ENCODE peak calls at places on chromosome 19, in five cellular contexts. N is testis, G is kidney, Y is esophagus squamous epithelium, J is right cardiac atrium. C is an unnamed sample.

GRCh38 chr19:1668339-1669123 is 16.1 kb upstream of the TCF3 start:
- DNase-seq in N (no peak), Y (no peak), G (peak; percentile 68), J (no peak), C (no peak)

GRCh38 chr19:48444129-48444932 is 1.5 kb upstream of the GRWD1 start:
- DNase-seq in Y (no peak), N (no peak), G (no peak), J (peak; percentile 63), C (no peak)

GRCh38 chr19:40461669-40462221 is 3.8 kb downstream of the BLVRB start:
- DNase-seq in G (no peak), Y (no peak), N (peak; percentile 26), J (peak; percentile 82), C (peak; percentile 72)

GRCh38 chr19:17721821-17722220 is 2.5 kb downstream of the MAP1S start:
- DNase-seq in N (no peak), J (peak; percentile 80), G (no peak), Y (no peak), C (peak; percentile 72)

GRCh38 chr19:9941236-9941635 is 4.9 kb upstream of the OLFM2 start:
- DNase-seq in J (no peak), G (no peak), N (no peak), Y (no peak), C (no peak)

GRCh38 chr19:47022541-47023447 is 3.2 kb downstream of the NPAS1 start:
- DNase-seq in J (no peak), Y (no peak), N (no peak), G (no peak), C (no peak)

GRCh38 chr19:54341295-54341694 is 2.3 kb upstream of the LILRA4 start:
- DNase-seq in N (no peak), J (no peak), Y (no peak), G (peak; percentile 32), C (no peak)

GRCh38 chr19:15529774-15530372 is 21.5 kb downstream of the CYP4F22 start:
- DNase-seq in G (no peak), J (no peak), Y (no peak), N (no peak), C (no peak)

GRCh38 chr19:40756502-40757110 is 5.6 kb downstream of the SNRPA start:
- DNase-seq in J (peak; percentile 13), N (no peak), G (no peak), Y (no peak), C (no peak)

GRCh38 chr19:45005787-45006186 is 4.5 kb downstream of the RELB start:
- DNase-seq in Y (no peak), J (no peak), N (no peak), G (no peak), C (no peak)

GRCh38 chr19:53980553-53981407 is 10.7 kb upstream of the CACNG6 start:
- DNase-seq in Y (no peak), G (no peak), N (peak; percentile 40), J (no peak), C (no peak)

GRCh38 chr19:18596752-18597157 is 8.2 kb downstream of the REX1BD start:
- DNase-seq in J (peak; percentile 80), N (peak; percentile 55), Y (no peak), G (peak; percentile 85), C (no peak)

GRCh38 chr19:20513179-20513934 is 52.2 kb downstream of the ZNF737 start:
- DNase-seq in J (no peak), G (no peak), Y (no peak), N (no peak), C (no peak)

GRCh38 chr19:57302020-57302465 is 18.2 kb upstream of the ZNF543 start:
- DNase-seq in Y (no peak), N (no peak), J (no peak), G (no peak), C (peak; percentile 67)

GRCh38 chr19:19546751-19547162 is 8.7 kb downstream of the CILP2 start:
- DNase-seq in G (peak; percentile 66), N (no peak), J (peak; percentile 56), Y (no peak), C (no peak)

GRCh38 chr19:41335467-41335866 is 18.3 kb downstream of the TGFB1 start:
- DNase-seq in G (no peak), J (no peak), Y (no peak), N (no peak), C (no peak)

GRCh38 chr19:44758596-44758995 is 10.1 kb downstream of the BCL3 start:
- DNase-seq in N (no peak), Y (no peak), J (peak; percentile 77), G (peak; percentile 88), C (no peak)

GRCh38 chr19:42279148-42279901 is 10.3 kb downstream of the CIC start:
- DNase-seq in N (no peak), Y (no peak), J (peak; percentile 21), G (no peak), C (no peak)

GRCh38 chr19:54331626-54332025 is 7.3 kb downstream of the LILRA4 start:
- DNase-seq in J (no peak), G (peak; percentile 49), Y (no peak), N (no peak), C (no peak)

GRCh38 chr19:24062222-24062621 is 24.8 kb upstream of the ZNF254 start:
- DNase-seq in Y (no peak), N (no peak), G (no peak), J (no peak), C (no peak)

GRCh38 chr19:16444273-16444597 is 27.5 kb downstream of the EPS15L1 start:
- DNase-seq in Y (no peak), G (no peak), N (no peak), J (peak; percentile 16), C (no peak)

GRCh38 chr19:10565028-10565566 is 713 bp downstream of the KRI1 start:
- DNase-seq in G (peak; percentile 81), J (peak; percentile 77), Y (no peak), N (no peak), C (no peak)

GRCh38 chr19:2235396-2236284 is 489 bp downstream of the PLEKHJ1 start:
- DNase-seq in G (peak; percentile 89), Y (no peak), J (peak; percentile 73), N (peak; percentile 67), C (no peak)

GRCh38 chr19:31383553-31383952 is 34.3 kb upstream of the TSHZ3 start:
- DNase-seq in J (no peak), G (no peak), N (no peak), Y (no peak), C (no peak)

GRCh38 chr19:44643605-44644390 is at the start of gene PVR:
- DNase-seq in J (peak; percentile 92), G (peak; percentile 89), N (peak; percentile 85), Y (no peak), C (peak; percentile 83)

GRCh38 chr19:2848625-2849024 is 7.3 kb downstream of the ZNF555 start:
- DNase-seq in J (no peak), Y (no peak), G (no peak), N (no peak), C (no peak)

GRCh38 chr19:46000497-46001246 is 5.4 kb downstream of the CCDC61 start:
- DNase-seq in G (peak; percentile 80), Y (no peak), N (peak; percentile 62), J (peak; percentile 74), C (no peak)

GRCh38 chr19:46030861-46031550 is 8.2 kb upstream of the PGLYRP1 start:
- DNase-seq in N (no peak), G (no peak), Y (no peak), J (no peak), C (no peak)

GRCh38 chr19:48433337-48433736 is 12.4 kb upstream of the GRWD1 start:
- DNase-seq in G (no peak), Y (no peak), J (no peak), N (no peak), C (no peak)

GRCh38 chr19:9917322-9917721 is 19.0 kb downstream of the OLFM2 start:
- DNase-seq in G (no peak), J (no peak), N (peak; percentile 47), Y (no peak), C (no peak)

GRCh38 chr19:46932346-46932745 is 71.5 kb downstream of the ARHGAP35 start:
- DNase-seq in Y (no peak), J (no peak), G (no peak), N (no peak), C (no peak)

GRCh38 chr19:12881172-12881808 is at the start of gene DNASE2:
- DNase-seq in N (peak; percentile 96), Y (peak; percentile 86), J (peak; percentile 99), G (peak; percentile 98), C (peak; percentile 91)
- H3K4me3 ChIP-seq in N (peak within 1 kb of the TSS; percentile 63), Y (peak within 1 kb of the TSS; percentile 76), J (peak within 1 kb of the TSS; percentile 43), G (peak within 1 kb of the TSS; percentile 68), C (peak within 1 kb of the TSS; percentile 74)

GRCh38 chr19:55461974-55462628 is 659 bp upstream of the ISOC2 start:
- DNase-seq in G (no peak), Y (no peak), N (no peak), J (peak; percentile 64), C (no peak)
- H3K27ac ChIP-seq in G (peak overlapping the region; percentile 75), Y (peak overlapping the region; percentile 95), N (peak overlapping the region; percentile 82), J (peak overlapping the region; percentile 34), C (peak overlapping the region; percentile 67)

DNA sequence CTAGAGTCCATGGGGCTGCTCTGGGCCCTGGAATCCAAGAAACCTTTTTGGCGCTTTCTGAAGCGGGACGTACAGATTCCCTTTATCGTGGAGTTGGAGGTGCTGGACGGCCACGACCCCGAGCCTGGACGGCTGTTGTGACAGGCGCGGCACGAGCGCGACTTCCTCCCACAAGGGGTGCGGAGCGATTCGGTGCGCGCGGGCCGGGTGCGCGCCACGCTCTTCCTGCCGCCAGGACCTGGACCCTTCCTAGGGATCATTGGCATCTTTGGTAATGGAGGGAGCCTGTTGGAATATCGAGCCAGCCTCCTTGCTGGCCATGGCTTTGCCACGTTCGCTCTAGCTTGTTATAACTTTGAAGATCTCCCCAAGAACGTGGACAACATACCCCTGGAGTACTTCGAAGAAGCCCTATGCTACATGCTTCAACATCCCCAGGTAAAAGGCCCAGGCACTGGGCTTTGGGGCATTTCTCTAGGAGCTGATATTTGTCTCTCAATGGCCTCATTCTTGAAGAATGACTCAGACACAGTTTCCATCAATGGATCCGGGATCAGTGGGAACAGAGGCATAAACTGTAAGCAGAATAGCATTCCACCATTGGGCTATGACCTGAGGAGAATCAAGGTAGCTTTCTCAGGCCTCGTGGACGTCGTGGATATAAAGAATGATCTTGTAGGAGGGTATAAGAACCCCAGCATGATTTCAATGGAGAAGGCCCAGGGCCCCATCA is 3.5 kb upstream of the ZFP82 start:
- DNase-seq in J (no peak), N (no peak), G (no peak), Y (no peak), C (no peak)
- H3K4me3 ChIP-seq in J (peak overlapping the region; percentile 41), N (peak overlapping the region; percentile 43), G (peak overlapping the region; percentile 55), Y (peak overlapping the region; percentile 44), C (peak overlapping the region; percentile 51)

DNA sequence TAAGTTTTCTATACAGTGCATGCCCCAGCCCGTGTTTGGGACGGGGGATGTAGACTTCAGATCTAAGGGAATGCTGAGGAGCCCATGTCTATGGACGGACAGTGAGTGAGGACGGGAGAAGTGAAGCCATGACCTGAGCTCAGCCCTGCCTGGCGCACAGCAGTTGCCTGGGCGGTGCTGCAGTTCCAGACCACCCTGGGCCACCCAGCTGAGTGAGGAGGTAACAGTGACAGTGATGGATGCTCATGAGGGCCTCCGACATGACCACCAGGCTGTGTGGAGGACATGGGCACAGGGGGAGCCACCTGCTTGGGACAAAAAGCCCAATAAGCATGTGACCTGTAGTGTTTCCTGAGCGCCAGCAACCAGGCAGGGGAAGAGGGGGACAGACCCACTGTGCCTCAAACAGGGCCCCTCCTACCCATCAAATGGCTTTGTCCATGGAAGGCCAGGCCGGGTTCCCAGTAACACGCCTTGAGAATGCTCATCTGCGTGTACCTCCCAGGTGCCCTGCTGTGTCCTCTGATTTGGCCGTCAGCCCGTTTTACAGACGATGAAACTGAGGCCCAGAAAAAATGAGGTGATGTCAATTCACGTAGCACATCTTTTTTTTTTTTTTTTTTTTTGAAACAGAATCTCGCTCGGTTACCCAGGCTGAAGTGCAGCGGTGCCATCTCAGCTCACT is 22.6 kb downstream of the NOSIP start:
- DNase-seq in G (no peak), N (no peak), Y (no peak), J (no peak), C (no peak)
- H3K27ac ChIP-seq in G (no peak overlapping the region), N (no peak overlapping the region), Y (no peak overlapping the region), J (no peak overlapping the region), C (no peak overlapping the region)